ENCODE peak calls at places on chromosomes 16 and 17, in eight cellular contexts. B is CD4-positive, alpha-beta memory T cell; O is breast epithelium; J is body of pancreas; V is Peyer's patch; H is endodermal cell; P is MM.1S; Z is GM23338. Q is an unnamed sample.

GRCh38 chr16:27314161-27314723 is 468 bp downstream of the IL4R start:
- DNase-seq in O (peak; percentile 66), B (peak; percentile 51), Z (peak; percentile 55), V (peak; percentile 67), H (peak; percentile 71), P (no peak), J (peak; percentile 63), Q (no peak)

GRCh38 chr16:22813223-22813945 is 578 bp upstream of the HS3ST2 start:
- DNase-seq in H (peak; percentile 97), J (no peak), P (no peak), O (no peak), Z (peak; percentile 93), B (no peak), V (peak; percentile 52), Q (peak; percentile 90)

GRCh38 chr17:31919802-31920525 is 16.8 kb upstream of the SUZ12 start:
- DNase-seq in O (no peak), Z (no peak), B (no peak), P (no peak), J (no peak), H (no peak), V (no peak), Q (no peak)

GRCh38 chr16:31712064-31712540 is 161.5 kb upstream of the ZNF267 start:
- DNase-seq in O (no peak), Z (no peak), J (peak; percentile 47), H (no peak), P (no peak), V (no peak), B (no peak), Q (peak; percentile 25)

GRCh38 chr17:81354252-81354943 is 40.9 kb upstream of the BAHCC1 start:
- DNase-seq in H (no peak), O (no peak), P (no peak), B (no peak), J (no peak), V (peak; percentile 57), Z (no peak), Q (no peak)

GRCh38 chr17:42744283-42744805 is 496 bp downstream of the EZH1 start:
- DNase-seq in P (peak; percentile 75), V (peak; percentile 87), J (peak; percentile 81), H (no peak), Z (peak; percentile 72), O (peak; percentile 68), B (no peak), Q (no peak)

GRCh38 chr16:54526916-54527315 is 240.3 kb upstream of the IRX3 start:
- DNase-seq in B (no peak), P (no peak), V (no peak), O (no peak), H (no peak), J (no peak), Z (no peak), Q (no peak)

GRCh38 chr16:75319513-75320401 is 68.3 kb upstream of the BCAR1 start:
- DNase-seq in B (peak; percentile 14), J (no peak), P (peak; percentile 53), O (no peak), Z (no peak), V (no peak), H (no peak), Q (no peak)

GRCh38 chr17:81474958-81475357 is 37.6 kb downstream of the ACTG1 start:
- DNase-seq in V (no peak), J (no peak), O (no peak), Z (no peak), P (no peak), B (no peak), H (no peak), Q (no peak)

GRCh38 chr16:68246671-68247070 is 1.5 kb downstream of the PLA2G15 start:
- DNase-seq in B (no peak), O (no peak), J (no peak), Z (no peak), P (peak; percentile 41), V (peak; percentile 49), H (no peak), Q (no peak)

GRCh38 chr16:68244903-68245853 is at the start of gene PLA2G15:
- DNase-seq in P (peak; percentile 90), J (peak; percentile 96), H (peak; percentile 99), O (peak; percentile 92), V (peak; percentile 98), Z (peak; percentile 97), B (peak; percentile 94), Q (peak; percentile 100)

GRCh38 chr16:68247400-68247799 is 2.2 kb downstream of the PLA2G15 start:
- DNase-seq in Z (no peak), B (no peak), V (no peak), O (no peak), P (no peak), H (no peak), J (no peak), Q (no peak)

GRCh38 chr16:68244481-68244902 is 681 bp upstream of the PLA2G15 start:
- DNase-seq in Z (no peak), H (no peak), B (no peak), O (no peak), J (no peak), V (no peak), P (no peak), Q (no peak)

DNA sequence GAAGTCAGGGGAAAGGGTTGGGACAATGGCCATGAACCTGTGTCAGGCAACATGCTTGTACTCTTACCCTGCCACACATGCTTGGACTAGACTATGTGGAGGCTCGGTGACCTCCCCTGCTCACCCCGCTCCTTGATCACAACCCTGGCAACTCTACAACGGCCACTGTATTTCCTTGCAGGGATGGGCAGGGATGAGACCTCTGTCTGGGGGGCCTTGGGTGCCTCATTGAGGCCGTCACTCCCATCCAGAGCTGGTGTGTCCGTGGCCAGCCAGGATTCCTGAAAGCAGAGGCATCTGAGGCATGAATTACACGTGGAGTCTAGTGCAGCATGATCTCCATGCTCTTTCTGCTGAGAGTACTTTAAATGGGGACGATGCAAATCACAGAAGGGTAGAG is 948 bp downstream of the PLA2G15 start:
- DNase-seq in H (no peak), V (no peak), J (no peak), P (no peak), B (no peak), O (no peak), Z (no peak), Q (peak; percentile 16)
- H3K4me3 ChIP-seq in H (peak overlapping the region; percentile 96), V (peak overlapping the region; percentile 75), J (no peak overlapping the region), P (peak overlapping the region; percentile 96), B (peak overlapping the region; percentile 98), O (peak overlapping the region; percentile 88), Z (peak overlapping the region; percentile 95), Q (no peak overlapping the region)

DNA sequence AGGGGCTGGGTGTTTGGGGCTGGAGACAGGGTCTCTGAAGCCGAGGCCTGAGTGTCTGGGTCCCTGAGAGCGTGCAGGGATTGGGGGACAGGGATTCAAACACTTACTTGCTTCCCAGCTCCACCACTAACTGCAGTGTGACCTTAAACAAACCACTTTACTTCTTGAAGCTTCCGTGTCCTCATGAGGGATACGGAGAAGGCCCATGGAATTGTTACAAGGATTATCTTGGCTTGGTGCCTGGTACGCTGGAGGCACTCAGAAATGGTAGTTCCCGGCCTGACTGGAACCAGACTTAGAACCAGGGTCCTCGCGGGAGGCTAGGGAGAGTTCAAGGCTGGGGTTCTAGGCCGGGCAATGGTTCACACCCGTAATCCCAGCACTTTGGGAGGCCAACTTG is 2.9 kb upstream of the CXCL16 start:
- DNase-seq in P (no peak), Z (no peak), J (no peak), H (no peak), V (no peak), B (no peak), O (no peak), Q (no peak)
- H3K27me3 ChIP-seq in P (peaks cover 16% of the 10 kb centered on the region), Z (peaks cover 52% of the 10 kb centered on the region), J (no peaks in the 10 kb centered on the region), H (peaks cover 89% of the 10 kb centered on the region), V (peaks cover 3% of the 10 kb centered on the region), B (no peaks in the 10 kb centered on the region), O (no peaks in the 10 kb centered on the region), Q (peaks cover 57% of the 10 kb centered on the region)

GRCh38 chr17:28042721-28043291 is 329 bp downstream of the NLK start:
- DNase-seq in J (no peak), Z (no peak), O (no peak), H (no peak), V (no peak), P (no peak), B (no peak), Q (no peak)

GRCh38 chr17:28043296-28043695 is 819 bp downstream of the NLK start:
- DNase-seq in Z (no peak), H (no peak), J (no peak), O (no peak), P (no peak), V (no peak), B (no peak), Q (no peak)

GRCh38 chr17:28042657-28042720 is at the start of gene NLK:
- DNase-seq in P (no peak), B (no peak), H (no peak), J (no peak), Z (no peak), V (no peak), O (no peak), Q (no peak)

GRCh38 chr17:28041844-28042656 is 427 bp upstream of the NLK start:
- DNase-seq in Z (peak; percentile 36), V (no peak), B (no peak), J (no peak), H (peak; percentile 41), O (no peak), P (no peak), Q (peak; percentile 33)

DNA sequence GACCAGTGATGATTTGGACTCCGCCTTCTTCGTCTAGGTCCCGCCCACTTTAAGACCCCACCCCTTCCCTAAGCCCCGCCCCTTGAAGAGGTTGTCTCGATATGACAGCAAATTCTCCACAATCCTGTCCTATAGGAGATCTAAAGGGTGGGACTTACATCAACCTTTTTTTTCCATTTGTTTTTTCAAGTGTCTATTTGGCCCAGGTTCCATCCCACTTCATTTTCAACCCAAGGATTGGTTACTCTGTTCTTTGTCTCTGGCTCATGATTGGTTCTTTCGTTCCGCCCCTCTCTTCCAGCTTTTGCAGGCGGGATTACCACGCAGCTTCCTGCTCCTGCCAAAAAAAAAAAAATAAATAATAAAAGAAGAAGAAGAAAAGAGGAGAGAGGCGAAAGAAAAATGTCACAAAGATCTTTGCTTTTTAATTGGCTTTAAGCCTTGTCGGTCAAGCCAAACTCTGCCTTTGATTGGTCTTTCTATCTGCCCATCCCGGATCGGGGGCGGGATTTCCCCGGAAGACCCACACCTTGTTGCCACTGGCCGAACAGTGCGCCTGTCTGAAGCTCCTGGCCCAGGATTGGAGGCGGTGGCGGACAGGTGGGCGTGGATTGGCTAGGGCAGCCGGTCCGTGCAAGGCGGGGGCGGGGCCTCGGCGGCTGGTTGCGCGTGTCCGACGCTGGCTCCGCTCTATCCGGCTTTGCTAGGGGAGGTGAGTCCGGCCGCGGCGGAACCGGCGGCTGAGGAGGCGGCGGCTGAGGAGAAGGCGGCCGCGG is 1.2 kb upstream of the NLK start:
- DNase-seq in B (peak; percentile 99), V (peak; percentile 100), Z (peak; percentile 99), O (peak; percentile 99), H (peak; percentile 100), P (peak; percentile 99), J (peak; percentile 100), Q (peak; percentile 97)
- H3K4me3 ChIP-seq in B (peak overlapping the region; percentile 47), V (peak overlapping the region; percentile 94), Z (peak overlapping the region; percentile 65), O (peak overlapping the region; percentile 97), H (peak overlapping the region; percentile 71), P (peak overlapping the region; percentile 70), J (peak overlapping the region; percentile 99), Q (peak overlapping the region; percentile 82)

DNA sequence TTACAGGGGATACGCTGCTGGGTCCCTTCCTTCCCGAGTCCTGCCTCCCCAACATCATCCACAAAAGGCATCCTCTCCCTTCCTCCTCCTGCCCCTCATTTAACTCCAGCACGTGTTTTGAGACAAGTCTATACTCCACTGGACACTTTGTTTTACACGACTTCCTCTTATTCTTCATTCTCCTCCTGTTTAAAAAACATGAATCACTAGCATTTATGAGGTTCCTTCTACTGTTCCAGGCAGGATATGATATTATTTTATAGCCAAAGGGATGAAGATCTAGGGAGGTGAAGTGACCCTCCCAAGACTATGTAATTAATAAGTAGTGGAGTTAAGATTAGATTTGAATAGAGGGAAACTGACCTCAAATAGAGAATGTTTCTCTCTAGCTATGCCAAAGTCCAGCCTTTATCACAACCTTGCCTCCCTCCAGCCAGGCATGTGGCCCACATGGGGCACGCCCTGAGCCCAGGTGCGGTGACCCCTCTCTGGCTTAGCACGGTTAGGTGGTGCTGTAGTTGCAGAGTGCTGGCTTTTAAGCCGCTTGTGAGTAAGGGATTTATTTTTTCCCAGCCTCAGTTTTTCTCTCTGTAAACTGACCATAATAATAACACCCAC is 1.3 kb upstream of the HSD17B2 start:
- DNase-seq in P (no peak), J (no peak), V (peak; percentile 82), B (no peak), O (no peak), H (no peak), Z (no peak), Q (no peak)
- H3K27me3 ChIP-seq in P (no peaks in the 10 kb centered on the region), J (no peaks in the 10 kb centered on the region), V (no peaks in the 10 kb centered on the region), B (no peaks in the 10 kb centered on the region), O (no peaks in the 10 kb centered on the region), H (peaks cover 10% of the 10 kb centered on the region), Z (no peaks in the 10 kb centered on the region), Q (no peaks in the 10 kb centered on the region)

Q was measured in H7.